ENCODE peak calls at places on chromosomes 7 and 10, in nine cellular contexts. One of them, this sample, is unnamed.

GRCh38 chr10:49151025-49151445 is 17.2 kb upstream of the FAM170B start:
- DNase-seq in brain microvascular endothelial cell: no peak
- DNase-seq in amygdala: no peak
- DNase-seq in colonic mucosa: no peak
- DNase-seq in T-helper 17 cell: no peak
- DNase-seq in T follicular helper cell: no peak
- DNase-seq in NCI-H2081: no peak
- DNase-seq in H54: no peak
- DNase-seq in Right ventricle myocardium inferior: no peak
- DNase-seq in this sample: no peak

GRCh38 chr10:118800920-118801319 is 46.1 kb upstream of the CACUL1 start:
- DNase-seq in brain microvascular endothelial cell: no peak
- DNase-seq in amygdala: no peak
- DNase-seq in colonic mucosa: no peak
- DNase-seq in T-helper 17 cell: no peak
- DNase-seq in T follicular helper cell: no peak
- DNase-seq in NCI-H2081: no peak
- DNase-seq in H54: no peak
- DNase-seq in Right ventricle myocardium inferior: no peak
- DNase-seq in this sample: no peak

GRCh38 chr10:12819071-12819470 is 182.4 kb downstream of the CCDC3 start:
- DNase-seq in brain microvascular endothelial cell: no peak
- DNase-seq in amygdala: no peak
- DNase-seq in colonic mucosa: no peak
- DNase-seq in T-helper 17 cell: no peak
- DNase-seq in T follicular helper cell: no peak
- DNase-seq in NCI-H2081: no peak
- DNase-seq in H54: no peak
- DNase-seq in Right ventricle myocardium inferior: no peak
- DNase-seq in this sample: no peak

GRCh38 chr7:134197342-134197741 is 70.2 kb downstream of the LRGUK start:
- DNase-seq in brain microvascular endothelial cell: no peak
- DNase-seq in amygdala: no peak
- DNase-seq in colonic mucosa: no peak
- DNase-seq in T-helper 17 cell: no peak
- DNase-seq in T follicular helper cell: no peak
- DNase-seq in NCI-H2081: no peak
- DNase-seq in H54: no peak
- DNase-seq in Right ventricle myocardium inferior: no peak
- DNase-seq in this sample: no peak

GRCh38 chr10:47033541-47034270 is 122.5 kb downstream of the PTPN20 start:
- DNase-seq in brain microvascular endothelial cell: no peak
- DNase-seq in amygdala: no peak
- DNase-seq in colonic mucosa: no peak
- DNase-seq in T-helper 17 cell: no peak
- DNase-seq in T follicular helper cell: no peak
- DNase-seq in NCI-H2081: no peak
- DNase-seq in H54: no peak
- DNase-seq in Right ventricle myocardium inferior: peak
- DNase-seq in this sample: no peak

GRCh38 chr7:158779061-158779992 is 50.0 kb downstream of the ESYT2 start:
- DNase-seq in brain microvascular endothelial cell: no peak
- DNase-seq in amygdala: no peak
- DNase-seq in colonic mucosa: peak
- DNase-seq in T-helper 17 cell: no peak
- DNase-seq in T follicular helper cell: no peak
- DNase-seq in NCI-H2081: no peak
- DNase-seq in H54: no peak
- DNase-seq in Right ventricle myocardium inferior: no peak
- DNase-seq in this sample: no peak

GRCh38 chr7:87151002-87151505 is 1.2 kb upstream of the DMTF1 start:
- DNase-seq in brain microvascular endothelial cell: no peak
- DNase-seq in amygdala: no peak
- DNase-seq in colonic mucosa: no peak
- DNase-seq in T-helper 17 cell: no peak
- DNase-seq in T follicular helper cell: no peak
- DNase-seq in NCI-H2081: no peak
- DNase-seq in H54: no peak
- DNase-seq in Right ventricle myocardium inferior: no peak
- DNase-seq in this sample: no peak

GRCh38 chr7:30906520-30907240 is 5.0 kb upstream of the AQP1 start:
- DNase-seq in brain microvascular endothelial cell: no peak
- DNase-seq in amygdala: no peak
- DNase-seq in colonic mucosa: no peak
- DNase-seq in T-helper 17 cell: no peak
- DNase-seq in T follicular helper cell: no peak
- DNase-seq in NCI-H2081: no peak
- DNase-seq in H54: no peak
- DNase-seq in Right ventricle myocardium inferior: no peak
- DNase-seq in this sample: no peak

GRCh38 chr7:108234981-108235450 is 104.9 kb upstream of the LAMB4 start:
- DNase-seq in brain microvascular endothelial cell: no peak
- DNase-seq in amygdala: no peak
- DNase-seq in colonic mucosa: no peak
- DNase-seq in T-helper 17 cell: no peak
- DNase-seq in T follicular helper cell: no peak
- DNase-seq in NCI-H2081: no peak
- DNase-seq in H54: no peak
- DNase-seq in Right ventricle myocardium inferior: no peak
- DNase-seq in this sample: no peak

GRCh38 chr10:118522791-118523498 is 72.5 kb downstream of the PRLHR start:
- DNase-seq in brain microvascular endothelial cell: peak
- DNase-seq in amygdala: no peak
- DNase-seq in colonic mucosa: no peak
- DNase-seq in T-helper 17 cell: no peak
- DNase-seq in T follicular helper cell: no peak
- DNase-seq in NCI-H2081: no peak
- DNase-seq in H54: peak
- DNase-seq in Right ventricle myocardium inferior: no peak
- DNase-seq in this sample: no peak

GRCh38 chr7:28700790-28701203 is 257.3 kb downstream of the TRIL start:
- DNase-seq in brain microvascular endothelial cell: peak
- DNase-seq in amygdala: no peak
- DNase-seq in colonic mucosa: no peak
- DNase-seq in T-helper 17 cell: no peak
- DNase-seq in T follicular helper cell: no peak
- DNase-seq in NCI-H2081: peak
- DNase-seq in H54: no peak
- DNase-seq in Right ventricle myocardium inferior: no peak
- DNase-seq in this sample: no peak

GRCh38 chr10:122142652-122143237 is 128.4 kb upstream of the BTBD16 start:
- DNase-seq in brain microvascular endothelial cell: no peak
- DNase-seq in amygdala: no peak
- DNase-seq in colonic mucosa: peak
- DNase-seq in T-helper 17 cell: no peak
- DNase-seq in T follicular helper cell: no peak
- DNase-seq in NCI-H2081: peak
- DNase-seq in H54: no peak
- DNase-seq in Right ventricle myocardium inferior: no peak
- DNase-seq in this sample: no peak

GRCh38 chr7:114819629-114820362 is 102.1 kb upstream of the MDFIC start:
- DNase-seq in brain microvascular endothelial cell: peak
- DNase-seq in amygdala: no peak
- DNase-seq in colonic mucosa: no peak
- DNase-seq in T-helper 17 cell: no peak
- DNase-seq in T follicular helper cell: no peak
- DNase-seq in NCI-H2081: no peak
- DNase-seq in H54: peak
- DNase-seq in Right ventricle myocardium inferior: no peak
- DNase-seq in this sample: no peak

GRCh38 chr10:129400426-129400825 is 66.6 kb upstream of the MGMT start:
- DNase-seq in brain microvascular endothelial cell: no peak
- DNase-seq in amygdala: no peak
- DNase-seq in colonic mucosa: peak
- DNase-seq in T-helper 17 cell: no peak
- DNase-seq in T follicular helper cell: no peak
- DNase-seq in NCI-H2081: no peak
- DNase-seq in H54: no peak
- DNase-seq in Right ventricle myocardium inferior: no peak
- DNase-seq in this sample: no peak

GRCh38 chr7:149875396-149875795 is 1.6 kb downstream of the ATP6V0E2 start:
- DNase-seq in brain microvascular endothelial cell: no peak
- DNase-seq in amygdala: no peak
- DNase-seq in colonic mucosa: no peak
- DNase-seq in T-helper 17 cell: no peak
- DNase-seq in T follicular helper cell: no peak
- DNase-seq in NCI-H2081: no peak
- DNase-seq in H54: no peak
- DNase-seq in Right ventricle myocardium inferior: no peak
- DNase-seq in this sample: no peak

GRCh38 chr7:2468227-2468626 is 8.0 kb downstream of the GRIFIN start:
- DNase-seq in brain microvascular endothelial cell: no peak
- DNase-seq in amygdala: no peak
- DNase-seq in colonic mucosa: no peak
- DNase-seq in T-helper 17 cell: no peak
- DNase-seq in T follicular helper cell: no peak
- DNase-seq in NCI-H2081: no peak
- DNase-seq in H54: no peak
- DNase-seq in Right ventricle myocardium inferior: no peak
- DNase-seq in this sample: no peak

GRCh38 chr10:62813981-62814380 is 2.2 kb downstream of the EGR2 start:
- DNase-seq in brain microvascular endothelial cell: no peak
- DNase-seq in amygdala: no peak
- DNase-seq in colonic mucosa: no peak
- DNase-seq in T-helper 17 cell: no peak
- DNase-seq in T follicular helper cell: no peak
- DNase-seq in NCI-H2081: no peak
- DNase-seq in H54: no peak
- DNase-seq in Right ventricle myocardium inferior: no peak
- DNase-seq in this sample: no peak

GRCh38 chr7:140217750-140218501 is 41.1 kb upstream of the KDM7A start:
- DNase-seq in brain microvascular endothelial cell: no peak
- DNase-seq in amygdala: no peak
- DNase-seq in colonic mucosa: no peak
- DNase-seq in T-helper 17 cell: no peak
- DNase-seq in T follicular helper cell: no peak
- DNase-seq in NCI-H2081: no peak
- DNase-seq in H54: no peak
- DNase-seq in Right ventricle myocardium inferior: no peak
- DNase-seq in this sample: no peak

GRCh38 chr7:93906267-93906666 is at the start of gene GNGT1:
- DNase-seq in brain microvascular endothelial cell: no peak
- DNase-seq in amygdala: no peak
- DNase-seq in colonic mucosa: no peak
- DNase-seq in T-helper 17 cell: no peak
- DNase-seq in T follicular helper cell: no peak
- DNase-seq in NCI-H2081: no peak
- DNase-seq in H54: no peak
- DNase-seq in Right ventricle myocardium inferior: no peak
- DNase-seq in this sample: no peak

GRCh38 chr7:81284576-81284975 is 365.7 kb upstream of the SEMA3C start:
- DNase-seq in brain microvascular endothelial cell: peak
- DNase-seq in amygdala: no peak
- DNase-seq in colonic mucosa: no peak
- DNase-seq in T-helper 17 cell: no peak
- DNase-seq in T follicular helper cell: no peak
- DNase-seq in NCI-H2081: no peak
- DNase-seq in H54: peak
- DNase-seq in Right ventricle myocardium inferior: no peak
- DNase-seq in this sample: no peak

GRCh38 chr7:46933596-46933995 is 648.3 kb downstream of the TNS3 start:
- DNase-seq in brain microvascular endothelial cell: no peak
- DNase-seq in amygdala: no peak
- DNase-seq in colonic mucosa: no peak
- DNase-seq in T-helper 17 cell: no peak
- DNase-seq in T follicular helper cell: no peak
- DNase-seq in NCI-H2081: no peak
- DNase-seq in H54: no peak
- DNase-seq in Right ventricle myocardium inferior: no peak
- DNase-seq in this sample: peak

GRCh38 chr10:110407301-110408170 is 90.2 kb upstream of the DUSP5 start:
- DNase-seq in brain microvascular endothelial cell: no peak
- DNase-seq in amygdala: no peak
- DNase-seq in colonic mucosa: no peak
- DNase-seq in T-helper 17 cell: no peak
- DNase-seq in T follicular helper cell: no peak
- DNase-seq in NCI-H2081: no peak
- DNase-seq in H54: no peak
- DNase-seq in Right ventricle myocardium inferior: no peak
- DNase-seq in this sample: no peak

GRCh38 chr7:40866601-40867000 is 731.8 kb downstream of the SUGCT start:
- DNase-seq in brain microvascular endothelial cell: no peak
- DNase-seq in amygdala: no peak
- DNase-seq in colonic mucosa: no peak
- DNase-seq in T-helper 17 cell: no peak
- DNase-seq in T follicular helper cell: no peak
- DNase-seq in NCI-H2081: no peak
- DNase-seq in H54: no peak
- DNase-seq in Right ventricle myocardium inferior: no peak
- DNase-seq in this sample: no peak

GRCh38 chr7:122103064-122103463 is 41.0 kb downstream of the AASS start:
- DNase-seq in brain microvascular endothelial cell: no peak
- DNase-seq in amygdala: no peak
- DNase-seq in colonic mucosa: no peak
- DNase-seq in T-helper 17 cell: no peak
- DNase-seq in T follicular helper cell: no peak
- DNase-seq in NCI-H2081: no peak
- DNase-seq in H54: no peak
- DNase-seq in Right ventricle myocardium inferior: no peak
- DNase-seq in this sample: no peak

GRCh38 chr10:22437620-22438588 is 92.6 kb downstream of the SPAG6 start:
- DNase-seq in brain microvascular endothelial cell: no peak
- DNase-seq in amygdala: peak
- DNase-seq in colonic mucosa: no peak
- DNase-seq in T-helper 17 cell: no peak
- DNase-seq in T follicular helper cell: peak
- DNase-seq in NCI-H2081: peak
- DNase-seq in H54: peak
- DNase-seq in Right ventricle myocardium inferior: no peak
- DNase-seq in this sample: no peak

GRCh38 chr7:5630670-5631069 is 150.8 kb downstream of the RNF216 start:
- DNase-seq in brain microvascular endothelial cell: no peak
- DNase-seq in amygdala: no peak
- DNase-seq in colonic mucosa: no peak
- DNase-seq in T-helper 17 cell: no peak
- DNase-seq in T follicular helper cell: peak
- DNase-seq in NCI-H2081: no peak
- DNase-seq in H54: no peak
- DNase-seq in Right ventricle myocardium inferior: no peak
- DNase-seq in this sample: no peak

GRCh38 chr7:163971-164881 is 28.1 kb upstream of the FAM20C start:
- DNase-seq in brain microvascular endothelial cell: no peak
- DNase-seq in amygdala: no peak
- DNase-seq in colonic mucosa: peak
- DNase-seq in T-helper 17 cell: no peak
- DNase-seq in T follicular helper cell: no peak
- DNase-seq in NCI-H2081: no peak
- DNase-seq in H54: no peak
- DNase-seq in Right ventricle myocardium inferior: peak
- DNase-seq in this sample: no peak

GRCh38 chr7:95104739-95105138 is 197.3 kb downstream of the PPP1R9A start:
- DNase-seq in brain microvascular endothelial cell: peak
- DNase-seq in amygdala: no peak
- DNase-seq in colonic mucosa: no peak
- DNase-seq in T-helper 17 cell: no peak
- DNase-seq in T follicular helper cell: no peak
- DNase-seq in NCI-H2081: peak
- DNase-seq in H54: peak
- DNase-seq in Right ventricle myocardium inferior: no peak
- DNase-seq in this sample: no peak

GRCh38 chr7:84469034-84469433 is 274.4 kb upstream of the SEMA3A start:
- DNase-seq in brain microvascular endothelial cell: no peak
- DNase-seq in amygdala: no peak
- DNase-seq in colonic mucosa: no peak
- DNase-seq in T-helper 17 cell: no peak
- DNase-seq in T follicular helper cell: no peak
- DNase-seq in NCI-H2081: no peak
- DNase-seq in H54: no peak
- DNase-seq in Right ventricle myocardium inferior: no peak
- DNase-seq in this sample: no peak